ENCODE peak calls at places on chromosomes 6 and 20, in nine cellular contexts. X, D, E, W, U, L, C, P and Z are unnamed samples.

GRCh38 chr6:68639826-68640505 is 4.9 kb downstream of the ADGRB3 start:
- DNase-seq in X (no peak), D (no peak), E (no peak), W (no peak), U (no peak), L (no peak), C (no peak), P (no peak), Z (no peak)

GRCh38 chr6:16222826-16223225 is 15.6 kb upstream of the GMPR start:
- DNase-seq in X (no peak), D (no peak), E (no peak), W (no peak), U (no peak), L (no peak), C (no peak), P (no peak), Z (no peak)

GRCh38 chr6:2228392-2228791 is 17.0 kb downstream of the GMDS start:
- DNase-seq in X (no peak), D (no peak), E (no peak), W (no peak), U (no peak), L (no peak), C (no peak), P (no peak), Z (no peak)

GRCh38 chr6:79117752-79118151 is 39.7 kb upstream of the PHIP start:
- DNase-seq in X (no peak), D (no peak), E (no peak), W (no peak), U (no peak), L (no peak), C (peak), P (peak), Z (no peak)

GRCh38 chr6:27059621-27060425 is 187.7 kb upstream of the PRSS16 start:
- DNase-seq in X (no peak), D (no peak), E (peak), W (no peak), U (no peak), L (no peak), C (no peak), P (no peak), Z (no peak)

GRCh38 chr6:157017861-157018260 is 240.7 kb downstream of the ARID1B start:
- DNase-seq in X (no peak), D (no peak), E (no peak), W (peak), U (no peak), L (no peak), C (peak), P (no peak), Z (no peak)

GRCh38 chr6:2764610-2765165 is 505 bp upstream of the WRNIP1 start:
- DNase-seq in X (peak), D (peak), E (peak), W (peak), U (peak), L (peak), C (peak), P (peak), Z (peak)

GRCh38 chr20:57166568-57167291 is 99.7 kb downstream of the BMP7 start:
- DNase-seq in X (no peak), D (no peak), E (no peak), W (no peak), U (no peak), L (no peak), C (no peak), P (no peak), Z (no peak)

GRCh38 chr20:40314278-40314677 is 374.8 kb downstream of the MAFB start:
- DNase-seq in X (no peak), D (no peak), E (no peak), W (no peak), U (no peak), L (no peak), C (no peak), P (no peak), Z (no peak)

GRCh38 chr6:100136590-100136989 is 142.6 kb upstream of the MCHR2 start:
- DNase-seq in X (no peak), D (no peak), E (no peak), W (no peak), U (no peak), L (no peak), C (no peak), P (no peak), Z (no peak)

GRCh38 chr6:23446394-23447001 is 679.5 kb upstream of the NRSN1 start:
- DNase-seq in X (peak), D (no peak), E (peak), W (peak), U (no peak), L (peak), C (peak), P (peak), Z (no peak)

GRCh38 chr6:15399651-15400470 is 154.0 kb downstream of the JARID2 start:
- DNase-seq in X (peak), D (peak), E (peak), W (peak), U (peak), L (peak), C (peak), P (peak), Z (peak)

GRCh38 chr6:62283828-62284411 is 2.1 kb downstream of the KHDRBS2 start:
- DNase-seq in X (peak), D (no peak), E (peak), W (peak), U (no peak), L (peak), C (peak), P (peak), Z (no peak)

GRCh38 chr6:128305228-128305627 is 215.2 kb downstream of the PTPRK start:
- DNase-seq in X (peak), D (no peak), E (no peak), W (no peak), U (no peak), L (no peak), C (peak), P (no peak), Z (no peak)

GRCh38 chr6:34774967-34775366 is 16.9 kb upstream of the BLTP3A start:
- DNase-seq in X (no peak), D (no peak), E (no peak), W (no peak), U (no peak), L (no peak), C (no peak), P (no peak), Z (no peak)

GRCh38 chr6:116406678-116407345 is 36.1 kb downstream of the DSE start:
- DNase-seq in X (peak), D (no peak), E (no peak), W (peak), U (no peak), L (no peak), C (no peak), P (peak), Z (no peak)

GRCh38 chr20:48932375-48932941 is 10.9 kb downstream of the ARFGEF2 start:
- DNase-seq in X (no peak), D (no peak), E (no peak), W (peak), U (no peak), L (peak), C (no peak), P (no peak), Z (no peak)

DNA sequence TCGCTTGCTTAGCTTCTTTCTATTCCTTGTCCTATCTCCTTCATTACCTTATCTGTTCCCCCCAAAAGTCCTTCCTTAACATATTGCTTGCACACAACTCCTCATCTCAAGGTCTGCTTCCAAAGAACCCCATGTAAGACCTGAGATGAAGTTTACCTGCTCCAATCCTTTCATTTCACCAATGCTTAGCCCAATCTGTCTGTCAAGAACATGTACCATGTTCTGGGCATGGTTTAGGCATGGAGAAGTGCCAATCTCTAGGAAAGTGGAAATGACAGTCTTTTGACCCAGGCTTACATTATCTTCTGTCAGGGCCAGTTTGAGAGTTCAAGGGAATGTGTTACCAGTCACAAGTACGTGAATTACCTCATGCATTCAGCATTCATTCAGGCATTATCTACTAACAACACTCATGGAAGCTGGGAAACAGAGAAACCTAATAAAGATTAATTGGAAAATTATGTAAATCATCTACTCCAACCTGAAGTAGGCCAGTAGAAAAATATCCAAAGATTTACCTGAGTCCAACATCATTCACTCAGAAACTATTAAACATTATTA is 15.8 kb upstream of the TASP1 start:
- DNase-seq in X (no peak), D (no peak), E (no peak), W (no peak), U (no peak), L (no peak), C (no peak), P (no peak), Z (no peak)
- H3K4me3 ChIP-seq in X (no peak), D (no peak), E (no peak), W (no peak), U (no peak), L (no peak), C (no peak), P (no peak), Z (no peak)

DNA sequence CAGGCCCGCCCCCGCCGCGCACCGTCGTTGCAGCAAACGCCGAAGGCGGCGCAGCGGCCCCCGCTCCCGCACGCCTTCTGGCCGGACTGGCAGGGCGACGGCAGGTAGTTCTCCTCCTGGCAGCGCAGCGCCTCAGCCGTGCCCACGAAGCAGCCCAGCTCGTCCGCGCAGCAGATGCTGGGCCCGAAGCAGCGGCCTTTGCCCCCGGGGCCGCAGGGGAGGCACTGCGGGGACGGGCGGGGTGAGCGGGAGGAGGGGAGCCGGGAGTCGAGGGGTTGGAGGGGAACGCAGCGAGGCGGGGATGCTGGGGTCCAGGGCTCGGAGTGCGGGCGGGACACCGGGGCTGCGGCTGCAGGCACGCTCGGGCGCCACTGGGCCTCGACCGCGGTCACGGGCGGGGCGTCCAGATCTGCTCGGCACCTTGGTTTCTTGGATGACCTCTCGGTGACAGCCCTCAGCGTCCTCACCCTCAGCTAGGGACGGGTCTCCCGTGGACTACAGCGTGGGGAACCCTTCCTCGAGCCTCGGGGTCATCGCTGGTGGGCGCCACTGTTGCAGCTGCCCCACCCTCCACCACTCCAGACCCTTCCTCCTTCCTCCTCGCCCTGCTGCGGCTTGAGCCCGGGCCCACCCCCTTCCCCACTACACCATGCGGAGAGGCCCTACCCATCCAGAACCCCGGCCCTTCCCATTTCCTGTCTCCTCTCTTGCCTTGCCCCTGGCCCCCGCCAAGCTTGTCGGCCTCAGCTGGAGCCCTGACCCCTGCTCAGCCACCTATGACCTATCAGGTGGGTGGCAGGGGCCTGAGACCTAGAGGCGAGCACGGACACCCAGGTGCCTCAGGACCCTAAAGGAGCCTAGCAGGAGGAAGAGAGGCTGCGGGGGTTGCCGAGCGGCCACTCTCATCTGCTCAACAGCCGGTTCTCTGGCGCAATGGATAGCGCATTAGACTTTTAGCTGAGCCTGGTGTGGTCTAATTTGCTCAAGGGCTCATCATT is 1.3 kb downstream of the AVP start:
- DNase-seq in X (no peak), D (no peak), E (peak), W (no peak), U (no peak), L (no peak), C (no peak), P (no peak), Z (no peak)
- H3K4me3 ChIP-seq in X (no peak), D (no peak), E (no peak), W (no peak), U (no peak), L (no peak), C (no peak), P (no peak), Z (peak)

GRCh38 chr20:38447931-38448675 is 13.0 kb upstream of the SNHG17 start:
- DNase-seq in X (no peak), D (no peak), E (no peak), W (no peak), U (no peak), L (no peak), C (no peak), P (no peak), Z (no peak)
- H3K4me3 ChIP-seq in X (no peak), D (no peak), E (peak), W (no peak), U (no peak), L (no peak), C (peak), P (peak), Z (no peak)

DNA sequence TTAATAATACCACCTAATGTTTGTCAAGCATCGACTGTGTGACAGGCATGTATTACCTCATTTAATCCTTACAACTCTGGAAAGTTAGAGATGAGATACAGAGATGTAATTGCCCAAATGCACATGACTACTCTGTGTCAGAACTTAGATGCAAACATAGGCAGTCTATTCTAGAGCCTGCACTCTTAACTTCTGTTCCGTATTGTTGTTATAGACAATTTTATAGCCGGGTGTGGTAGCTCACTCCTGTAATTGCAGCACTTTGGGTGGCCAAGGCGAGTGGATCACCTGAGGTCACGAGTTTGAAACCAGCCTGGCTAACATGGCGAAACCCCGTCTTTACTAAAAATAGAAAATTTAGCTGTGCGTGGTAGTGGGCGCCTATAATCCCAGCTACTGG is 15.0 kb downstream of the IFT52 start:
- DNase-seq in X (no peak), D (no peak), E (no peak), W (no peak), U (no peak), L (no peak), C (no peak), P (no peak), Z (no peak)
- H3K4me3 ChIP-seq in X (no peak), D (no peak), E (no peak), W (no peak), U (no peak), L (no peak), C (no peak), P (no peak), Z (no peak)